ENCODE peak calls at places on chromosome 2, in seven cellular contexts. One of them, this sample, is unnamed. For H3K9me3, the result is how much of the 10 kb centered on the place peaks cover.

GRCh38 chr2:145751634-145752033 is 1231.7 kb upstream of the ZEB2 start:
- DNase-seq in colonic mucosa: no peak
- DNase-seq in AG04450: no peak
- DNase-seq in fibroblast of lung: peak
- DNase-seq in GM12878: peak
- DNase-seq in tibial artery: no peak
- DNase-seq in right lobe of liver: no peak
- DNase-seq in this sample: no peak

GRCh38 chr2:218028189-218028495 is 25.3 kb upstream of the TNS1 start:
- DNase-seq in colonic mucosa: no peak
- DNase-seq in AG04450: no peak
- DNase-seq in fibroblast of lung: no peak
- DNase-seq in GM12878: no peak
- DNase-seq in tibial artery: no peak
- DNase-seq in right lobe of liver: no peak
- DNase-seq in this sample: no peak

GRCh38 chr2:23594079-23594494 is 209.1 kb downstream of the KLHL29 start:
- DNase-seq in colonic mucosa: no peak
- DNase-seq in AG04450: no peak
- DNase-seq in fibroblast of lung: no peak
- DNase-seq in GM12878: no peak
- DNase-seq in tibial artery: no peak
- DNase-seq in right lobe of liver: no peak
- DNase-seq in this sample: no peak

GRCh38 chr2:214311931-214312749 is 98.7 kb upstream of the VWC2L start:
- DNase-seq in colonic mucosa: no peak
- DNase-seq in AG04450: no peak
- DNase-seq in fibroblast of lung: peak
- DNase-seq in GM12878: no peak
- DNase-seq in tibial artery: no peak
- DNase-seq in right lobe of liver: no peak
- DNase-seq in this sample: no peak

GRCh38 chr2:80102026-80102425 is 202.5 kb downstream of the LRRTM1 start:
- DNase-seq in colonic mucosa: no peak
- DNase-seq in AG04450: peak
- DNase-seq in fibroblast of lung: peak
- DNase-seq in GM12878: no peak
- DNase-seq in tibial artery: no peak
- DNase-seq in right lobe of liver: no peak
- DNase-seq in this sample: no peak

GRCh38 chr2:147224070-147224469 is 620.8 kb upstream of the ACVR2A start:
- DNase-seq in colonic mucosa: no peak
- DNase-seq in AG04450: no peak
- DNase-seq in fibroblast of lung: peak
- DNase-seq in GM12878: no peak
- DNase-seq in tibial artery: no peak
- DNase-seq in right lobe of liver: no peak
- DNase-seq in this sample: no peak

GRCh38 chr2:161206491-161207032 is 46.3 kb downstream of the TANK start:
- DNase-seq in colonic mucosa: no peak
- DNase-seq in AG04450: no peak
- DNase-seq in fibroblast of lung: no peak
- DNase-seq in GM12878: no peak
- DNase-seq in tibial artery: no peak
- DNase-seq in right lobe of liver: no peak
- DNase-seq in this sample: no peak

GRCh38 chr2:100884145-100884621 is 64.2 kb downstream of the NPAS2 start:
- DNase-seq in colonic mucosa: no peak
- DNase-seq in AG04450: no peak
- DNase-seq in fibroblast of lung: no peak
- DNase-seq in GM12878: no peak
- DNase-seq in tibial artery: no peak
- DNase-seq in right lobe of liver: peak
- DNase-seq in this sample: no peak

GRCh38 chr2:232571026-232571474 is 20.6 kb downstream of the EIF4E2 start:
- DNase-seq in colonic mucosa: no peak
- DNase-seq in AG04450: no peak
- DNase-seq in fibroblast of lung: no peak
- DNase-seq in GM12878: no peak
- DNase-seq in tibial artery: no peak
- DNase-seq in right lobe of liver: no peak
- DNase-seq in this sample: no peak

GRCh38 chr2:148534416-148535205 is 109.9 kb upstream of the EPC2 start:
- DNase-seq in colonic mucosa: no peak
- DNase-seq in AG04450: no peak
- DNase-seq in fibroblast of lung: no peak
- DNase-seq in GM12878: no peak
- DNase-seq in tibial artery: peak
- DNase-seq in right lobe of liver: peak
- DNase-seq in this sample: no peak

GRCh38 chr2:122203523-122203922 is 448.1 kb downstream of the TSN start:
- DNase-seq in colonic mucosa: no peak
- DNase-seq in AG04450: no peak
- DNase-seq in fibroblast of lung: peak
- DNase-seq in GM12878: no peak
- DNase-seq in tibial artery: no peak
- DNase-seq in right lobe of liver: no peak
- DNase-seq in this sample: no peak

GRCh38 chr2:134623796-134624195 is 95.0 kb downstream of the TMEM163 start:
- DNase-seq in colonic mucosa: no peak
- DNase-seq in AG04450: no peak
- DNase-seq in fibroblast of lung: no peak
- DNase-seq in GM12878: peak
- DNase-seq in tibial artery: no peak
- DNase-seq in right lobe of liver: no peak
- DNase-seq in this sample: no peak

GRCh38 chr2:28683100-28683706 is 68.4 kb upstream of the PPP1CB start:
- DNase-seq in colonic mucosa: peak
- DNase-seq in AG04450: no peak
- DNase-seq in fibroblast of lung: peak
- DNase-seq in GM12878: no peak
- DNase-seq in tibial artery: peak
- DNase-seq in right lobe of liver: peak
- DNase-seq in this sample: no peak

GRCh38 chr2:207515671-207516070 is 14.1 kb upstream of the CREB1 start:
- DNase-seq in colonic mucosa: no peak
- DNase-seq in AG04450: no peak
- DNase-seq in fibroblast of lung: peak
- DNase-seq in GM12878: no peak
- DNase-seq in tibial artery: no peak
- DNase-seq in right lobe of liver: no peak
- DNase-seq in this sample: no peak

GRCh38 chr2:226431301-226431955 is 368.2 kb downstream of the IRS1 start:
- DNase-seq in colonic mucosa: no peak
- DNase-seq in AG04450: no peak
- DNase-seq in fibroblast of lung: peak
- DNase-seq in GM12878: no peak
- DNase-seq in tibial artery: no peak
- DNase-seq in right lobe of liver: no peak
- DNase-seq in this sample: peak

GRCh38 chr2:45595724-45596435 is 15.2 kb downstream of the SRBD1 start:
- DNase-seq in colonic mucosa: peak
- DNase-seq in AG04450: no peak
- DNase-seq in fibroblast of lung: peak
- DNase-seq in GM12878: no peak
- DNase-seq in tibial artery: peak
- DNase-seq in right lobe of liver: no peak
- DNase-seq in this sample: no peak

GRCh38 chr2:25204190-25204838 is 35.9 kb upstream of the POMC start:
- DNase-seq in colonic mucosa: no peak
- DNase-seq in AG04450: no peak
- DNase-seq in fibroblast of lung: no peak
- DNase-seq in GM12878: no peak
- DNase-seq in tibial artery: no peak
- DNase-seq in right lobe of liver: no peak
- DNase-seq in this sample: no peak

GRCh38 chr2:145724499-145724898 is 1204.6 kb upstream of the ZEB2 start:
- DNase-seq in colonic mucosa: no peak
- DNase-seq in AG04450: no peak
- DNase-seq in fibroblast of lung: peak
- DNase-seq in GM12878: no peak
- DNase-seq in tibial artery: no peak
- DNase-seq in right lobe of liver: no peak
- DNase-seq in this sample: no peak

GRCh38 chr2:230749111-230749510 is 36.5 kb downstream of the CAB39 start:
- DNase-seq in colonic mucosa: no peak
- DNase-seq in AG04450: no peak
- DNase-seq in fibroblast of lung: peak
- DNase-seq in GM12878: no peak
- DNase-seq in tibial artery: no peak
- DNase-seq in right lobe of liver: no peak
- DNase-seq in this sample: no peak

GRCh38 chr2:46147626-46148368 is 149.4 kb upstream of the EPAS1 start:
- DNase-seq in colonic mucosa: no peak
- DNase-seq in AG04450: no peak
- DNase-seq in fibroblast of lung: no peak
- DNase-seq in GM12878: no peak
- DNase-seq in tibial artery: no peak
- DNase-seq in right lobe of liver: no peak
- DNase-seq in this sample: no peak

DNA sequence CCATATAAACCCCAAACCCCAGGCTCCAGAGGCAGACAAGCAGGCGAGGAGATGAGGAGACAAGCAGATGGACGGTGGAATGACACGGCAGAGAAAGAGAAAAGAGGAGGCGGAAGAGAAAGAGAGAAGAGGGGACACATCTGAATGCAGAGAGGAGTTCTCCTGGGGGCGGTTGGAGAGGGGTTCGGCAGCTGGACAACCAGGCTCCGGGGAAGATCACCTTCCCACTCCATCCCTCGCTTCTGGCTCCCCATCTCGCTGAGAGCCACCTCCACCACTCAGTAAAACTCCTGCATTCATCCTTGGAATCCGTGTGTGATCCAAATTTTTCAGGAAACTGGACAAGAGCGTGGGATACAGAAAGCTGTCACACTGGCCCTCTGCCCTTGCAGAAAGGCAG is 966.7 kb upstream of the NXPH2 start:
- DNase-seq in colonic mucosa: no peak
- DNase-seq in AG04450: no peak
- DNase-seq in fibroblast of lung: no peak
- DNase-seq in GM12878: no peak
- DNase-seq in tibial artery: no peak
- DNase-seq in right lobe of liver: no peak
- DNase-seq in this sample: no peak
- H3K9me3 ChIP-seq in colonic mucosa: under half
- H3K9me3 ChIP-seq in AG04450: under half
- H3K9me3 ChIP-seq in fibroblast of lung: under half
- H3K9me3 ChIP-seq in GM12878: under half
- H3K9me3 ChIP-seq in tibial artery: under half
- H3K9me3 ChIP-seq in right lobe of liver: under half
- H3K9me3 ChIP-seq in this sample: under half

GRCh38 chr2:238848566-238848940 is 668 bp downstream of the TWIST2 start:
- DNase-seq in colonic mucosa: no peak
- DNase-seq in AG04450: no peak
- DNase-seq in fibroblast of lung: no peak
- DNase-seq in GM12878: no peak
- DNase-seq in tibial artery: no peak
- DNase-seq in right lobe of liver: no peak
- DNase-seq in this sample: no peak

GRCh38 chr2:238847841-238848565 is at the start of gene TWIST2:
- DNase-seq in colonic mucosa: peak
- DNase-seq in AG04450: peak
- DNase-seq in fibroblast of lung: peak
- DNase-seq in GM12878: no peak
- DNase-seq in tibial artery: peak
- DNase-seq in right lobe of liver: no peak
- DNase-seq in this sample: no peak

GRCh38 chr2:238845583-238846480 is 2.1 kb upstream of the TWIST2 start:
- DNase-seq in colonic mucosa: no peak
- DNase-seq in AG04450: no peak
- DNase-seq in fibroblast of lung: no peak
- DNase-seq in GM12878: no peak
- DNase-seq in tibial artery: no peak
- DNase-seq in right lobe of liver: no peak
- DNase-seq in this sample: no peak

GRCh38 chr2:238847432-238847801 is 468 bp upstream of the TWIST2 start:
- DNase-seq in colonic mucosa: no peak
- DNase-seq in AG04450: no peak
- DNase-seq in fibroblast of lung: no peak
- DNase-seq in GM12878: no peak
- DNase-seq in tibial artery: no peak
- DNase-seq in right lobe of liver: no peak
- DNase-seq in this sample: no peak

DNA sequence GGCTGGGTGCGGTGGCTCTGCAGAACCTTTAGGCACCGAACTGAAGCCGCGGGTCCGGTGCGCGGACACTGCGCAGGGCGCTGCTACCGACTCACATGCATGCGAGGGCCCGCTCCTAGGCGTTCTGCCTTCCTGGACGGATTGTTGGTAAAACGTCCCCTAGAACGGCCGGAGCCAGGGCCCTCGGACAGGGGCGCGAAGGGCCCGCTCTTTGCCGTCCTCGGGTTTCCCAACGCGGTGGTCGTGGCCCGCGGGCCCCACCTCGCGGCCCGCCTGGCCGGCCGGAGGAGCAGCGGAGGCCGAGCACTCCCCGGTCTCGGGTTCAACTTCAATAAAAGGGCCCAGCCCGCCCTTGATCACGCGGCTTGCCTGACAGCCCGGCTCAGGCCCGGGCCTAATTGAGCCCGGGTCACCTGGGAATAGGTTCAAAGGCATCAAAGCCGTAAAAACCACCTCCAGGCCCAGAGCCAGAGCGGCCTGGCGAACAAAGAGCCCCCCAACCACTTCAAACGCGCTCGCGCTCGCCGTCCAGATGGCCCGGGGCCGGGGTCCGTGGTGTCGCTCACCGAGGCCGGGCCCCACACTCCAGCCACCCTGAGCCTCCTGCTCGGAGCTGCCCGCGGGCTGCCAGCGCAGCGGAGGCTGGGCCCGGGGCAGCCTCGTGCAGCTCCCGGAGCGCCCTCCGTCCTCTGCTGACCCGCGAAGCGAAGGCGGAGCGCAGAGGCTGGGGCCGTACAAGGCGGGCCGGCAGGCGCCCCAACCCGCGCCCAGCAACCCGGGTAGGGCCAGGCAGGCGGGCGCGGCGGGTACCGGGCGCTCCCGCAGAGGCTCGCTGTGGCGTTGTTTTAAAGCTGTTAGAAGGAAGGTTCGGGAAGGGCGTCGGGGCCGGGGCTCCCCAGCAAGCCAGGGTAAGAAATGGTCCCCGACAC is 1.1 kb upstream of the TWIST2 start:
- DNase-seq in colonic mucosa: no peak
- DNase-seq in AG04450: no peak
- DNase-seq in fibroblast of lung: peak
- DNase-seq in GM12878: no peak
- DNase-seq in tibial artery: no peak
- DNase-seq in right lobe of liver: no peak
- DNase-seq in this sample: no peak
- H3K9me3 ChIP-seq in colonic mucosa: under half
- H3K9me3 ChIP-seq in AG04450: under half
- H3K9me3 ChIP-seq in fibroblast of lung: under half
- H3K9me3 ChIP-seq in GM12878: under half
- H3K9me3 ChIP-seq in tibial artery: under half
- H3K9me3 ChIP-seq in right lobe of liver: under half
- H3K9me3 ChIP-seq in this sample: under half

GRCh38 chr2:196131384-196131861 is 40.0 kb downstream of the STK17B start:
- DNase-seq in colonic mucosa: peak
- DNase-seq in AG04450: no peak
- DNase-seq in fibroblast of lung: peak
- DNase-seq in GM12878: peak
- DNase-seq in tibial artery: peak
- DNase-seq in right lobe of liver: no peak
- DNase-seq in this sample: no peak
- H3K9me3 ChIP-seq in colonic mucosa: under half
- H3K9me3 ChIP-seq in AG04450: under half
- H3K9me3 ChIP-seq in fibroblast of lung: under half
- H3K9me3 ChIP-seq in GM12878: under half
- H3K9me3 ChIP-seq in tibial artery: under half
- H3K9me3 ChIP-seq in right lobe of liver: under half
- H3K9me3 ChIP-seq in this sample: under half

GRCh38 chr2:132538331-132538855 is 121.8 kb downstream of the GPR39 start:
- DNase-seq in colonic mucosa: no peak
- DNase-seq in AG04450: no peak
- DNase-seq in fibroblast of lung: no peak
- DNase-seq in GM12878: no peak
- DNase-seq in tibial artery: no peak
- DNase-seq in right lobe of liver: no peak
- DNase-seq in this sample: no peak
- H3K9me3 ChIP-seq in colonic mucosa: under half
- H3K9me3 ChIP-seq in AG04450: under half
- H3K9me3 ChIP-seq in fibroblast of lung: under half
- H3K9me3 ChIP-seq in GM12878: under half
- H3K9me3 ChIP-seq in tibial artery: under half
- H3K9me3 ChIP-seq in right lobe of liver: under half
- H3K9me3 ChIP-seq in this sample: under half

This sample was measured in SK-N-MC.